ENCODE peak calls at places on chromosomes 3 and 15, in four cellular contexts. O, J, C and I are unnamed samples.

GRCh38 chr3:155441026-155441425 is 147.5 kb upstream of the STRIT1 start:
- DNase-seq in O (no peak), J (no peak), C (no peak), I (no peak)

GRCh38 chr15:63111481-63111880 is 10.2 kb upstream of the LACTB start:
- DNase-seq in J (no peak), O (no peak), C (peak; percentile 3), I (no peak)

GRCh38 chr3:129312021-129312639 is 33.5 kb downstream of the HMCES start:
- DNase-seq in J (peak; percentile 12), O (no peak), C (no peak), I (no peak)

GRCh38 chr15:48647963-48648362 is 2.5 kb upstream of the FBN1 start:
- DNase-seq in O (no peak), J (no peak), C (no peak), I (no peak)

GRCh38 chr15:69854521-69855171 is 243.1 kb downstream of the TLE3 start:
- DNase-seq in C (no peak), O (no peak), J (no peak), I (no peak)

GRCh38 chr3:61662861-61663260 is 101.5 kb downstream of the PTPRG start:
- DNase-seq in C (no peak), O (no peak), J (no peak), I (no peak)

GRCh38 chr3:47783673-47784072 is 2.0 kb upstream of the SMARCC1 start:
- DNase-seq in O (no peak), C (no peak), J (no peak), I (no peak)

GRCh38 chr3:188211476-188211875 is 57.5 kb downstream of the LPP start:
- DNase-seq in C (no peak), J (no peak), O (no peak), I (no peak)

GRCh38 chr15:89307046-89307587 is 27.5 kb downstream of the POLG start:
- DNase-seq in J (no peak), C (no peak), O (no peak), I (no peak)

GRCh38 chr3:115321396-115321795 is 174.3 kb upstream of the ZBTB20 start:
- DNase-seq in O (no peak), J (no peak), C (peak; percentile 5), I (peak; percentile 53)

GRCh38 chr15:74036271-74037170 is 42.0 kb downstream of the PML start:
- DNase-seq in J (peak; percentile 59), O (peak; percentile 41), C (peak; percentile 40), I (no peak)

GRCh38 chr3:113142476-113142875 is 68.9 kb upstream of the BOC start:
- DNase-seq in J (no peak), O (no peak), C (no peak), I (no peak)

GRCh38 chr3:41199866-41200668 is 762 bp downstream of the CTNNB1 start:
- DNase-seq in C (no peak), O (peak; percentile 33), J (peak; percentile 11), I (no peak)

GRCh38 chr3:32373844-32374243 is 17.8 kb upstream of the CMTM7 start:
- DNase-seq in C (no peak), J (no peak), O (no peak), I (no peak)

GRCh38 chr3:45948409-45948808 is 5.1 kb downstream of the CXCR6 start:
- DNase-seq in O (no peak), J (no peak), C (no peak), I (no peak)

GRCh38 chr3:45841380-45841700 is 579 bp downstream of the LZTFL1 start:
- DNase-seq in O (no peak), C (no peak), J (no peak), I (no peak)

GRCh38 chr15:58604455-58604923 is 145.0 kb downstream of the ADAM10 start:
- DNase-seq in O (no peak), C (no peak), J (no peak), I (no peak)

GRCh38 chr15:40893733-40894688 is at the start of gene VPS18:
- DNase-seq in O (peak; percentile 100), C (peak; percentile 97), J (peak; percentile 98), I (peak; percentile 90)

GRCh38 chr15:25249236-25250010 is 189.4 kb downstream of the UBE3A start:
- DNase-seq in J (no peak), O (no peak), C (no peak), I (no peak)

GRCh38 chr15:76185716-76186115 is 125.6 kb downstream of the ETFA start:
- DNase-seq in J (peak; percentile 17), C (peak; percentile 55), O (no peak), I (no peak)

GRCh38 chr3:141279074-141279945 is 47.7 kb downstream of the PXYLP1 start:
- DNase-seq in C (peak; percentile 33), O (peak; percentile 11), J (peak; percentile 34), I (no peak)

GRCh38 chr3:108662141-108662738 is 72.7 kb downstream of the DZIP3 start:
- DNase-seq in O (peak; percentile 7), C (peak; percentile 45), J (peak; percentile 83), I (peak; percentile 35)

GRCh38 chr15:89067751-89068150 is 20.5 kb upstream of the ABHD2 start:
- DNase-seq in J (no peak), C (no peak), O (no peak), I (no peak)

GRCh38 chr3:138879541-138880380 is 45.0 kb upstream of the PIK3CB start:
- DNase-seq in O (no peak), J (no peak), C (no peak), I (no peak)

GRCh38 chr15:45089712-45090373 is 24.1 kb downstream of the DUOX2 start:
- DNase-seq in C (no peak), O (no peak), J (no peak), I (no peak)

GRCh38 chr3:10315771-10316344 is 5.1 kb downstream of the SEC13 start:
- DNase-seq in O (no peak), J (no peak), C (no peak), I (no peak)

GRCh38 chr3:71063768-71064287 is 519.7 kb downstream of the FOXP1 start:
- DNase-seq in C (no peak), O (no peak), J (no peak), I (no peak)

GRCh38 chr3:37601832-37602231 is 259.8 kb upstream of the CTDSPL start:
- DNase-seq in O (no peak), J (peak; percentile 53), C (no peak), I (no peak)

GRCh38 chr15:72685925-72686794 is at the start of the genes BBS4 and HIGD2B:
- DNase-seq in O (peak; percentile 83), J (no peak), C (no peak), I (no peak)

GRCh38 chr3:49339593-49339946 is 283 bp downstream of the USP4 start:
- DNase-seq in J (peak; percentile 22), C (peak; percentile 46), O (no peak), I (no peak)

GRCh38 chr3:195729476-195729875 is 8.7 kb downstream of the MUC20 start:
- DNase-seq in J (no peak), O (no peak), C (no peak), I (no peak)

GRCh38 chr3:146280859-146281258 is 30.0 kb upstream of the PLSCR4 start:
- DNase-seq in J (no peak), O (no peak), C (no peak), I (no peak)

GRCh38 chr3:132464066-132464465 is 46.8 kb downstream of the DNAJC13 start:
- DNase-seq in C (no peak), J (no peak), O (no peak), I (no peak)

GRCh38 chr15:31342781-31343626 is 16.4 kb downstream of the KLF13 start:
- DNase-seq in J (no peak), O (no peak), C (no peak), I (no peak)

GRCh38 chr3:14286887-14287496 is 108.4 kb downstream of the LSM3 start:
- DNase-seq in C (peak; percentile 45), J (peak; percentile 93), O (no peak), I (no peak)

GRCh38 chr3:179837374-179837773 is 184.5 kb downstream of the USP13 start:
- DNase-seq in C (no peak), J (no peak), O (no peak), I (no peak)

GRCh38 chr3:79898907-79899306 is 131.1 kb upstream of the ROBO1 start:
- DNase-seq in C (no peak), O (no peak), J (no peak), I (no peak)

GRCh38 chr3:152289708-152290107 is 21.0 kb downstream of the MBNL1 start:
- DNase-seq in J (no peak), O (no peak), C (no peak), I (no peak)

GRCh38 chr3:170437696-170438407 is 19.2 kb downstream of the CLDN11 start:
- DNase-seq in O (no peak), C (no peak), J (no peak), I (no peak)